ENCODE peak calls at places on chromosomes 3 and 15, in eight cellular contexts. One of them, this sample, is unnamed.

GRCh38 chr3:28050895-28051294 is 190.5 kb upstream of the CMC1 start:
- DNase-seq in endothelial cell: no peak
- DNase-seq in A673: peak
- DNase-seq in pancreas: no peak
- DNase-seq in ovary: no peak
- DNase-seq in fibroblast of mammary gland: peak
- DNase-seq in WTC11: no peak
- DNase-seq in left lung: no peak
- DNase-seq in this sample: no peak

GRCh38 chr3:170080605-170081004 is 42.8 kb downstream of the GPR160 start:
- DNase-seq in endothelial cell: no peak
- DNase-seq in A673: no peak
- DNase-seq in pancreas: no peak
- DNase-seq in ovary: no peak
- DNase-seq in fibroblast of mammary gland: no peak
- DNase-seq in WTC11: no peak
- DNase-seq in left lung: no peak
- DNase-seq in this sample: no peak

GRCh38 chr3:988790-989189 is 104.0 kb upstream of the CNTN6 start:
- DNase-seq in endothelial cell: no peak
- DNase-seq in A673: no peak
- DNase-seq in pancreas: no peak
- DNase-seq in ovary: no peak
- DNase-seq in fibroblast of mammary gland: no peak
- DNase-seq in WTC11: no peak
- DNase-seq in left lung: no peak
- DNase-seq in this sample: no peak

GRCh38 chr3:98732239-98733054 is 30.7 kb upstream of the ST3GAL6 start:
- DNase-seq in endothelial cell: peak
- DNase-seq in A673: peak
- DNase-seq in pancreas: peak
- DNase-seq in ovary: peak
- DNase-seq in fibroblast of mammary gland: no peak
- DNase-seq in WTC11: peak
- DNase-seq in left lung: peak
- DNase-seq in this sample: peak

GRCh38 chr15:89115547-89115946 is 27.3 kb downstream of the ABHD2 start:
- DNase-seq in endothelial cell: no peak
- DNase-seq in A673: no peak
- DNase-seq in pancreas: peak
- DNase-seq in ovary: no peak
- DNase-seq in fibroblast of mammary gland: no peak
- DNase-seq in WTC11: peak
- DNase-seq in left lung: peak
- DNase-seq in this sample: no peak

GRCh38 chr3:126672741-126673140 is 17.8 kb upstream of the TXNRD3 start:
- DNase-seq in endothelial cell: no peak
- DNase-seq in A673: no peak
- DNase-seq in pancreas: no peak
- DNase-seq in ovary: peak
- DNase-seq in fibroblast of mammary gland: no peak
- DNase-seq in WTC11: no peak
- DNase-seq in left lung: no peak
- DNase-seq in this sample: no peak

GRCh38 chr3:146134348-146135117 is 26.5 kb downstream of the PLOD2 start:
- DNase-seq in endothelial cell: no peak
- DNase-seq in A673: no peak
- DNase-seq in pancreas: no peak
- DNase-seq in ovary: no peak
- DNase-seq in fibroblast of mammary gland: peak
- DNase-seq in WTC11: no peak
- DNase-seq in left lung: no peak
- DNase-seq in this sample: no peak

GRCh38 chr3:16028604-16029003 is 145.9 kb upstream of the GALNT15 start:
- DNase-seq in endothelial cell: no peak
- DNase-seq in A673: no peak
- DNase-seq in pancreas: no peak
- DNase-seq in ovary: no peak
- DNase-seq in fibroblast of mammary gland: peak
- DNase-seq in WTC11: no peak
- DNase-seq in left lung: no peak
- DNase-seq in this sample: no peak

GRCh38 chr3:98359993-98360675 is 6.5 kb downstream of the OR5K4 start:
- DNase-seq in endothelial cell: no peak
- DNase-seq in A673: peak
- DNase-seq in pancreas: no peak
- DNase-seq in ovary: no peak
- DNase-seq in fibroblast of mammary gland: no peak
- DNase-seq in WTC11: no peak
- DNase-seq in left lung: no peak
- DNase-seq in this sample: no peak

GRCh38 chr15:75452968-75453702 is 1.6 kb upstream of the SIN3A start:
- DNase-seq in endothelial cell: peak
- DNase-seq in A673: peak
- DNase-seq in pancreas: peak
- DNase-seq in ovary: peak
- DNase-seq in fibroblast of mammary gland: peak
- DNase-seq in WTC11: peak
- DNase-seq in left lung: peak
- DNase-seq in this sample: peak
- TF ChIP-seq CTCF in endothelial cell: no peak
- TF ChIP-seq CTCF in A673: peak
- TF ChIP-seq CTCF in pancreas: no peak
- TF ChIP-seq CTCF in ovary: no peak
- TF ChIP-seq CTCF in fibroblast of mammary gland: peak
- TF ChIP-seq CTCF in WTC11: no peak
- TF ChIP-seq CTCF in left lung: no peak
- TF ChIP-seq CTCF in this sample: no peak

GRCh38 chr15:71788646-71789579 is 21.4 kb upstream of the NR2E3 start:
- DNase-seq in endothelial cell: no peak
- DNase-seq in A673: no peak
- DNase-seq in pancreas: no peak
- DNase-seq in ovary: no peak
- DNase-seq in fibroblast of mammary gland: no peak
- DNase-seq in WTC11: no peak
- DNase-seq in left lung: no peak
- DNase-seq in this sample: no peak
- TF ChIP-seq CTCF in endothelial cell: no peak
- TF ChIP-seq CTCF in A673: no peak
- TF ChIP-seq CTCF in pancreas: no peak
- TF ChIP-seq CTCF in ovary: no peak
- TF ChIP-seq CTCF in fibroblast of mammary gland: no peak
- TF ChIP-seq CTCF in WTC11: no peak
- TF ChIP-seq CTCF in left lung: no peak
- TF ChIP-seq CTCF in this sample: no peak

GRCh38 chr15:35107561-35107960 is 22.5 kb upstream of the NANOGP8 start:
- DNase-seq in endothelial cell: no peak
- DNase-seq in A673: no peak
- DNase-seq in pancreas: no peak
- DNase-seq in ovary: no peak
- DNase-seq in fibroblast of mammary gland: no peak
- DNase-seq in WTC11: no peak
- DNase-seq in left lung: no peak
- DNase-seq in this sample: no peak
- TF ChIP-seq CTCF in endothelial cell: no peak
- TF ChIP-seq CTCF in A673: no peak
- TF ChIP-seq CTCF in pancreas: no peak
- TF ChIP-seq CTCF in ovary: no peak
- TF ChIP-seq CTCF in fibroblast of mammary gland: no peak
- TF ChIP-seq CTCF in WTC11: no peak
- TF ChIP-seq CTCF in left lung: no peak
- TF ChIP-seq CTCF in this sample: no peak

GRCh38 chr15:59143281-59143680 is 38.3 kb downstream of the CCNB2 start:
- DNase-seq in endothelial cell: no peak
- DNase-seq in A673: no peak
- DNase-seq in pancreas: no peak
- DNase-seq in ovary: no peak
- DNase-seq in fibroblast of mammary gland: no peak
- DNase-seq in WTC11: no peak
- DNase-seq in left lung: no peak
- DNase-seq in this sample: no peak
- TF ChIP-seq CTCF in endothelial cell: no peak
- TF ChIP-seq CTCF in A673: no peak
- TF ChIP-seq CTCF in pancreas: no peak
- TF ChIP-seq CTCF in ovary: no peak
- TF ChIP-seq CTCF in fibroblast of mammary gland: no peak
- TF ChIP-seq CTCF in WTC11: no peak
- TF ChIP-seq CTCF in left lung: no peak
- TF ChIP-seq CTCF in this sample: no peak

DNA sequence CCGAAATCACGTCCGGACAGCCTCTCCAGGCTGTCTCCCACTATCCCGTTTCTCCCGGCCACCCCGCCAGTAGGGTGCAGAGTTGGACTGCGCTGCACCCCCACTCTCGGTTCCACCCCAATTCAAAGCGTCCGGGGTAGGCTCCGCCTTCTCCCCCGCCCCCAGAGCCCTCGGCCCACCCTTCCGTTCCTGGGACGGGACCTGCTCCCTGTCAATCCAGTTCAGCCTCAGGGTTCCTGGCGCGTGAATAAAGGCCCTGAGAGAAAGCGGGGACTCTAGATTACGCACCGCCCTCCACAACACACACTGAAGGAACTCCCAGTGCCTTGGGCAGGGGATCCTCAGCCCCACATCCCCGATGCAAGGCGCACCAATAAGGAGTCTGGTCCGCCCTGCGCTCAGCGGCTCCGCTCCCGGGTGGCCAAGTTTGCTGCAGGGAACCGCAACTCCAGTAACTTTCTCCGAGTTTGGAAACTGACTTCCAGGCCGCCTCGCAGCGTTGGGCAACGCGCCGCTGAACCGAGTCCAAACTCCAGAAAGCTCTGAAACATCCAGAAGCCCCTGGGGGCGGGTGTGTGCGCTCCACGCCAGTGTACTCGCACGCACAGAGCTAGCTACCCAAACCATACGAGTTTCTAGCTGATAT is 1.9 kb downstream of the ADAMTS9 start:
- DNase-seq in endothelial cell: peak
- DNase-seq in A673: peak
- DNase-seq in pancreas: peak
- DNase-seq in ovary: peak
- DNase-seq in fibroblast of mammary gland: peak
- DNase-seq in WTC11: peak
- DNase-seq in left lung: peak
- DNase-seq in this sample: no peak
- TF ChIP-seq CTCF in endothelial cell: no peak
- TF ChIP-seq CTCF in A673: peak
- TF ChIP-seq CTCF in pancreas: no peak
- TF ChIP-seq CTCF in ovary: peak
- TF ChIP-seq CTCF in fibroblast of mammary gland: peak
- TF ChIP-seq CTCF in WTC11: no peak
- TF ChIP-seq CTCF in left lung: no peak
- TF ChIP-seq CTCF in this sample: no peak

DNA sequence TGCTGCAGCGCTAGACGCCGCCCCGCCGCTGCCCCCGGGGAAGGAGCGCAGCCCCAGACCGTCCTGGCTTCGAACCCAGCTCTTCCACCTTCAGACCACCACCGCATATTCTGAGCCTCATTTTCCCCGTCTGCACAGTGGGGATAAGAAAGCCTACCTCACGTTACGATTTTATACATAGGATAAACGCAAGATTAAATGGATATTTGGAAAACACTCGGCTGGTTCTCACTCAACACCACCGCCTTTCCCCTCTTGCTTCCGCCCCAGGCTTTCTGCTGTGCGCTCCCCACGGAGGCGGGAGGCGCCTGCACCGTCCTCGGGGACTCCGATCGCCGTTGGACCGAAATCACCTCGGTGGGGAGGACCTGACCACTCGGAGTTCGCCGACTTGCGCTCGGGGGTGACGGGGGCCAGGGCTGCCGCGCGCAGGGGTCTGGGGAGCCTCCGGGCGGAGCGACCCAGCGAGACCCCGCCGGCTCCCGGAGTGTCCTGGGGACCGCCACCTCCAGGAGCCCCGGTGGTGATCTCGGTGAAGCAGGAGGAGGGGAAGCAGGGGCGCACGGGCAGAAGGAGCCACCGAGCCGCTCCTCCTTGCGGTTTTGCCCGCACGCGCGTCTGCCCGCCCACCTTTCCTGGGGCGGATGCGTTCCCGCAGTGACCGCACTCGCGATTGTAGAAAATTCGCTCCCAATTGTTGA is 4.0 kb downstream of the FBXL22 start:
- DNase-seq in endothelial cell: peak
- DNase-seq in A673: peak
- DNase-seq in pancreas: peak
- DNase-seq in ovary: no peak
- DNase-seq in fibroblast of mammary gland: no peak
- DNase-seq in WTC11: peak
- DNase-seq in left lung: peak
- DNase-seq in this sample: no peak
- TF ChIP-seq CTCF in endothelial cell: no peak
- TF ChIP-seq CTCF in A673: no peak
- TF ChIP-seq CTCF in pancreas: no peak
- TF ChIP-seq CTCF in ovary: no peak
- TF ChIP-seq CTCF in fibroblast of mammary gland: no peak
- TF ChIP-seq CTCF in WTC11: no peak
- TF ChIP-seq CTCF in left lung: no peak
- TF ChIP-seq CTCF in this sample: no peak